ENCODE peak calls at places on chromosomes 5 and 9, in seven cellular contexts. One of them, this sample, is unnamed.

GRCh38 chr9:133029994-133030316 is 842 bp upstream of the GTF3C5 start:
- DNase-seq in NB4: no peak
- DNase-seq in HS-5: no peak
- DNase-seq in dorsolateral prefrontal cortex: no peak
- DNase-seq in heart left ventricle: no peak
- DNase-seq in C1 segment of cervical spinal cord: no peak
- DNase-seq in NCI-H2081: no peak
- DNase-seq in this sample: no peak

GRCh38 chr5:62982348-62982747 is 403.7 kb downstream of the LRRC70 start:
- DNase-seq in heart left ventricle: no peak
- DNase-seq in C1 segment of cervical spinal cord: no peak
- DNase-seq in dorsolateral prefrontal cortex: no peak
- DNase-seq in HS-5: no peak
- DNase-seq in NB4: no peak
- DNase-seq in NCI-H2081: no peak
- DNase-seq in this sample: no peak

GRCh38 chr9:82597225-82598158 is 465.4 kb downstream of the RASEF start:
- DNase-seq in HS-5: no peak
- DNase-seq in NCI-H2081: no peak
- DNase-seq in C1 segment of cervical spinal cord: no peak
- DNase-seq in NB4: no peak
- DNase-seq in heart left ventricle: no peak
- DNase-seq in dorsolateral prefrontal cortex: no peak
- DNase-seq in this sample: no peak

GRCh38 chr9:137217276-137218211 is 4.5 kb downstream of the RNF208 start:
- DNase-seq in HS-5: no peak
- DNase-seq in NCI-H2081: peak; percentile 52
- DNase-seq in heart left ventricle: peak; percentile 74
- DNase-seq in NB4: no peak
- DNase-seq in C1 segment of cervical spinal cord: no peak
- DNase-seq in dorsolateral prefrontal cortex: no peak
- DNase-seq in this sample: no peak

GRCh38 chr9:70477146-70477745 is 62.8 kb upstream of the KLF9 start:
- DNase-seq in NB4: no peak
- DNase-seq in HS-5: peak; percentile 22
- DNase-seq in dorsolateral prefrontal cortex: no peak
- DNase-seq in NCI-H2081: no peak
- DNase-seq in heart left ventricle: no peak
- DNase-seq in C1 segment of cervical spinal cord: no peak
- DNase-seq in this sample: no peak

GRCh38 chr5:131640043-131640856 is 5.2 kb upstream of the RAPGEF6 start:
- DNase-seq in C1 segment of cervical spinal cord: no peak
- DNase-seq in dorsolateral prefrontal cortex: no peak
- DNase-seq in NB4: no peak
- DNase-seq in NCI-H2081: no peak
- DNase-seq in HS-5: no peak
- DNase-seq in heart left ventricle: no peak
- DNase-seq in this sample: no peak

GRCh38 chr5:72599519-72600400 is 92.5 kb upstream of the ZNF366 start:
- DNase-seq in HS-5: peak; percentile 25
- DNase-seq in heart left ventricle: no peak
- DNase-seq in NCI-H2081: no peak
- DNase-seq in dorsolateral prefrontal cortex: no peak
- DNase-seq in NB4: no peak
- DNase-seq in C1 segment of cervical spinal cord: no peak
- DNase-seq in this sample: no peak

GRCh38 chr5:157915638-157916037 is 56.7 kb upstream of the CLINT1 start:
- DNase-seq in NB4: no peak
- DNase-seq in HS-5: no peak
- DNase-seq in dorsolateral prefrontal cortex: peak; percentile 92
- DNase-seq in C1 segment of cervical spinal cord: peak; percentile 46
- DNase-seq in NCI-H2081: peak; percentile 77
- DNase-seq in heart left ventricle: peak; percentile 94
- DNase-seq in this sample: no peak

GRCh38 chr9:132584616-132585560 is 2.5 kb downstream of the BARHL1 start:
- DNase-seq in C1 segment of cervical spinal cord: no peak
- DNase-seq in NCI-H2081: no peak
- DNase-seq in HS-5: no peak
- DNase-seq in dorsolateral prefrontal cortex: no peak
- DNase-seq in NB4: no peak
- DNase-seq in heart left ventricle: no peak
- DNase-seq in this sample: no peak

GRCh38 chr5:72815580-72816296 is 723 bp upstream of the TNPO1 start:
- DNase-seq in NB4: no peak
- DNase-seq in NCI-H2081: no peak
- DNase-seq in HS-5: peak; percentile 42
- DNase-seq in dorsolateral prefrontal cortex: no peak
- DNase-seq in C1 segment of cervical spinal cord: no peak
- DNase-seq in heart left ventricle: no peak
- DNase-seq in this sample: peak; percentile 54

GRCh38 chr9:109408759-109409462 is 88.1 kb upstream of the EPB41L4B start:
- DNase-seq in C1 segment of cervical spinal cord: no peak
- DNase-seq in NB4: no peak
- DNase-seq in NCI-H2081: no peak
- DNase-seq in HS-5: no peak
- DNase-seq in heart left ventricle: no peak
- DNase-seq in dorsolateral prefrontal cortex: no peak
- DNase-seq in this sample: no peak

GRCh38 chr5:35159370-35159742 is 70.9 kb downstream of the PRLR start:
- DNase-seq in dorsolateral prefrontal cortex: no peak
- DNase-seq in heart left ventricle: no peak
- DNase-seq in C1 segment of cervical spinal cord: no peak
- DNase-seq in NCI-H2081: no peak
- DNase-seq in NB4: no peak
- DNase-seq in HS-5: no peak
- DNase-seq in this sample: no peak

GRCh38 chr5:96562614-96563013 is 99.6 kb upstream of the CAST start:
- DNase-seq in HS-5: no peak
- DNase-seq in NB4: no peak
- DNase-seq in NCI-H2081: no peak
- DNase-seq in C1 segment of cervical spinal cord: no peak
- DNase-seq in dorsolateral prefrontal cortex: no peak
- DNase-seq in heart left ventricle: no peak
- DNase-seq in this sample: no peak

This sample was measured in germinal center.